ENCODE peak calls at places on chromosome 1, in four cellular contexts. One of them, this sample, is unnamed.

GRCh38 chr1:203045821-203046594 is 19.7 kb downstream of the PPFIA4 start:
- DNase-seq in aorta: peak; percentile 70
- DNase-seq in fibroblast of lung: peak; percentile 42
- DNase-seq in colonic mucosa: no peak
- DNase-seq in this sample: no peak

GRCh38 chr1:51636765-51637522 is 20.1 kb downstream of the OSBPL9 start:
- DNase-seq in aorta: peak; percentile 78
- DNase-seq in fibroblast of lung: peak; percentile 90
- DNase-seq in colonic mucosa: peak; percentile 27
- DNase-seq in this sample: no peak

GRCh38 chr1:59178339-59178744 is 118.6 kb upstream of the FGGY start:
- DNase-seq in aorta: peak; percentile 76
- DNase-seq in fibroblast of lung: peak; percentile 76
- DNase-seq in colonic mucosa: no peak
- DNase-seq in this sample: peak; percentile 14

GRCh38 chr1:241697640-241698018 is 45.5 kb downstream of the WDR64 start:
- DNase-seq in aorta: no peak
- DNase-seq in fibroblast of lung: no peak
- DNase-seq in colonic mucosa: no peak
- DNase-seq in this sample: no peak

GRCh38 chr1:109274533-109275476 is 8.1 kb downstream of the PSRC1 start:
- DNase-seq in aorta: peak; percentile 69
- DNase-seq in fibroblast of lung: peak; percentile 79
- DNase-seq in colonic mucosa: peak; percentile 80
- DNase-seq in this sample: peak; percentile 51

GRCh38 chr1:47814592-47815436 is 182.4 kb downstream of the TRABD2B start:
- DNase-seq in aorta: peak; percentile 56
- DNase-seq in fibroblast of lung: no peak
- DNase-seq in colonic mucosa: no peak
- DNase-seq in this sample: no peak

GRCh38 chr1:47561523-47562007 is 123.7 kb downstream of the FOXD2 start:
- DNase-seq in aorta: no peak
- DNase-seq in fibroblast of lung: peak; percentile 31
- DNase-seq in colonic mucosa: no peak
- DNase-seq in this sample: no peak

GRCh38 chr1:54591127-54591756 is 32.1 kb downstream of the FAM151A start:
- DNase-seq in aorta: no peak
- DNase-seq in fibroblast of lung: peak; percentile 80
- DNase-seq in colonic mucosa: no peak
- DNase-seq in this sample: no peak

GRCh38 chr1:109084563-109085517 is 5.7 kb upstream of the TMEM167B start:
- DNase-seq in aorta: no peak
- DNase-seq in fibroblast of lung: peak; percentile 78
- DNase-seq in colonic mucosa: no peak
- DNase-seq in this sample: no peak

GRCh38 chr1:27147842-27148518 is 6.9 kb downstream of the SLC9A1 start:
- DNase-seq in aorta: no peak
- DNase-seq in fibroblast of lung: no peak
- DNase-seq in colonic mucosa: no peak
- DNase-seq in this sample: peak; percentile 10

GRCh38 chr1:204643503-204643902 is 42.0 kb downstream of the LRRN2 start:
- DNase-seq in aorta: no peak
- DNase-seq in fibroblast of lung: no peak
- DNase-seq in colonic mucosa: no peak
- DNase-seq in this sample: no peak

GRCh38 chr1:248225537-248225936 is 5.7 kb upstream of the OR2M4 start:
- DNase-seq in aorta: no peak
- DNase-seq in fibroblast of lung: no peak
- DNase-seq in colonic mucosa: no peak
- DNase-seq in this sample: no peak

GRCh38 chr1:248231117-248231516 is at the start of gene OR2M4:
- DNase-seq in aorta: no peak
- DNase-seq in fibroblast of lung: no peak
- DNase-seq in colonic mucosa: no peak
- DNase-seq in this sample: no peak

GRCh38 chr1:248229360-248229908 is 1.8 kb upstream of the OR2M4 start:
- DNase-seq in aorta: no peak
- DNase-seq in fibroblast of lung: no peak
- DNase-seq in colonic mucosa: no peak
- DNase-seq in this sample: no peak
- H3K9me3 ChIP-seq in aorta: no peaks in the 10 kb centered on the region
- H3K9me3 ChIP-seq in fibroblast of lung: no peaks in the 10 kb centered on the region
- H3K9me3 ChIP-seq in colonic mucosa: no peaks in the 10 kb centered on the region
- H3K9me3 ChIP-seq in this sample: peaks cover 46% of the 10 kb centered on the region

GRCh38 chr1:48953617-48954016 is 176.9 kb upstream of the BEND5 start:
- DNase-seq in aorta: no peak
- DNase-seq in fibroblast of lung: no peak
- DNase-seq in colonic mucosa: no peak
- DNase-seq in this sample: no peak
- H3K9me3 ChIP-seq in aorta: no peaks in the 10 kb centered on the region
- H3K9me3 ChIP-seq in fibroblast of lung: no peaks in the 10 kb centered on the region
- H3K9me3 ChIP-seq in colonic mucosa: no peaks in the 10 kb centered on the region
- H3K9me3 ChIP-seq in this sample: no peaks in the 10 kb centered on the region

DNA sequence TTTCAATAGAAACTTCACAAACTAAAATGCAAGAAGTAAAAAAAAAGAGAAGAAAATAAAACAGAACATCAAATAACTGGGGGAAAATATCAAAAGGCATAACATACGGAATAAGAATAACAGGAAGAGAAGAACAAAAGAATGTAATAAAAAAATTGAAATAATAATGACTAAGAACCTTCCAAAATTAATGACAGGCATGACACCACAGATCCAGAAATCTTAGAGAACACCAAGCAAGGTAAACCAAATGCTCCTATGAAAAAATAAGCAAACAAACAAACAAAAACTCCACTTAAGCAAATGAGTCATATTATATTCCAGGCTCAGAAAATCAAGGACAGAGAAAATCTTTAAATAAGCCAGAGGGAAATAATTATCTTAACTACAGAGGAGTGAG is 8.7 kb downstream of the OR10J1 start:
- DNase-seq in aorta: no peak
- DNase-seq in fibroblast of lung: no peak
- DNase-seq in colonic mucosa: no peak
- DNase-seq in this sample: no peak
- H3K9me3 ChIP-seq in aorta: no peaks in the 10 kb centered on the region
- H3K9me3 ChIP-seq in fibroblast of lung: no peaks in the 10 kb centered on the region
- H3K9me3 ChIP-seq in colonic mucosa: no peaks in the 10 kb centered on the region
- H3K9me3 ChIP-seq in this sample: peaks cover 10% of the 10 kb centered on the region

GRCh38 chr1:227774721-227775665 is 39.8 kb downstream of the SNAP47 start:
- DNase-seq in aorta: peak; percentile 81
- DNase-seq in fibroblast of lung: peak; percentile 88
- DNase-seq in colonic mucosa: no peak
- DNase-seq in this sample: no peak
- H3K9me3 ChIP-seq in aorta: no peaks in the 10 kb centered on the region
- H3K9me3 ChIP-seq in fibroblast of lung: no peaks in the 10 kb centered on the region
- H3K9me3 ChIP-seq in colonic mucosa: no peaks in the 10 kb centered on the region
- H3K9me3 ChIP-seq in this sample: no peaks in the 10 kb centered on the region

GRCh38 chr1:62809788-62810187 is 25.9 kb downstream of the ATG4C start:
- DNase-seq in aorta: no peak
- DNase-seq in fibroblast of lung: no peak
- DNase-seq in colonic mucosa: no peak
- DNase-seq in this sample: no peak
- H3K9me3 ChIP-seq in aorta: no peaks in the 10 kb centered on the region
- H3K9me3 ChIP-seq in fibroblast of lung: no peaks in the 10 kb centered on the region
- H3K9me3 ChIP-seq in colonic mucosa: no peaks in the 10 kb centered on the region
- H3K9me3 ChIP-seq in this sample: no peaks in the 10 kb centered on the region

GRCh38 chr1:152225678-152226077 is 1.7 kb upstream of the HRNR start:
- DNase-seq in aorta: no peak
- DNase-seq in fibroblast of lung: no peak
- DNase-seq in colonic mucosa: no peak
- DNase-seq in this sample: no peak
- H3K9me3 ChIP-seq in aorta: peaks cover 3% of the 10 kb centered on the region
- H3K9me3 ChIP-seq in fibroblast of lung: no peaks in the 10 kb centered on the region
- H3K9me3 ChIP-seq in colonic mucosa: no peaks in the 10 kb centered on the region
- H3K9me3 ChIP-seq in this sample: no peaks in the 10 kb centered on the region

GRCh38 chr1:4369335-4369734 is 285.1 kb upstream of the AJAP1 start:
- DNase-seq in aorta: no peak
- DNase-seq in fibroblast of lung: no peak
- DNase-seq in colonic mucosa: no peak
- DNase-seq in this sample: no peak

GRCh38 chr1:4375812-4376211 is 278.6 kb upstream of the AJAP1 start:
- DNase-seq in aorta: no peak
- DNase-seq in fibroblast of lung: peak; percentile 73
- DNase-seq in colonic mucosa: no peak
- DNase-seq in this sample: no peak

GRCh38 chr1:4366091-4366490 is 288.3 kb upstream of the AJAP1 start:
- DNase-seq in aorta: no peak
- DNase-seq in fibroblast of lung: no peak
- DNase-seq in colonic mucosa: no peak
- DNase-seq in this sample: no peak

GRCh38 chr1:4367230-4367629 is 287.2 kb upstream of the AJAP1 start:
- DNase-seq in aorta: no peak
- DNase-seq in fibroblast of lung: no peak
- DNase-seq in colonic mucosa: no peak
- DNase-seq in this sample: no peak

GRCh38 chr1:4371849-4372248 is 282.6 kb upstream of the AJAP1 start:
- DNase-seq in aorta: no peak
- DNase-seq in fibroblast of lung: no peak
- DNase-seq in colonic mucosa: no peak
- DNase-seq in this sample: no peak
- H3K9me3 ChIP-seq in aorta: no peaks in the 10 kb centered on the region
- H3K9me3 ChIP-seq in fibroblast of lung: no peaks in the 10 kb centered on the region
- H3K9me3 ChIP-seq in colonic mucosa: no peaks in the 10 kb centered on the region
- H3K9me3 ChIP-seq in this sample: no peaks in the 10 kb centered on the region

GRCh38 chr1:3184666-3185065 is 115.7 kb downstream of the PRDM16 start:
- DNase-seq in aorta: no peak
- DNase-seq in fibroblast of lung: no peak
- DNase-seq in colonic mucosa: no peak
- DNase-seq in this sample: no peak
- H3K9me3 ChIP-seq in aorta: no peaks in the 10 kb centered on the region
- H3K9me3 ChIP-seq in fibroblast of lung: peaks cover 7% of the 10 kb centered on the region
- H3K9me3 ChIP-seq in colonic mucosa: no peaks in the 10 kb centered on the region
- H3K9me3 ChIP-seq in this sample: no peaks in the 10 kb centered on the region

This sample was measured in mucosa of descending colon.